ENCODE peak calls at places on chromosomes 16 and 17, in six cellular contexts. X is T follicular helper cell; V is iPS-NIHi11; W is CD8-positive, alpha-beta T cell; E is SHP77 treated with DMSO at 0.1 percent for 48 hours; O is activated T-cell treated with anti-CD3 and anti-CD28 coated beads for 1 hour. J is an unnamed sample.
A peak's percentile ranks its signal among the peaks of the same experiment; 100 is the strongest.

GRCh38 chr16:49499018-49499785 is 125.6 kb downstream of the C16orf78 start:
- DNase-seq in X (no peak), V (no peak), W (no peak), E (no peak), O (no peak), J (no peak)

GRCh38 chr17:312476-313148 is 40.0 kb downstream of the RPH3AL start:
- DNase-seq in X (no peak), V (no peak), W (no peak), E (no peak), O (no peak), J (no peak)

GRCh38 chr17:65797809-65798208 is 236.4 kb upstream of the AXIN2 start:
- DNase-seq in X (no peak), V (peak; percentile 62), W (no peak), E (no peak), O (peak; percentile 13), J (no peak)

GRCh38 chr16:87583453-87584131 is 18.7 kb upstream of the JPH3 start:
- DNase-seq in X (no peak), V (no peak), W (no peak), E (no peak), O (no peak), J (no peak)

GRCh38 chr16:51524555-51525373 is 373.7 kb upstream of the SALL1 start:
- DNase-seq in X (no peak), V (no peak), W (no peak), E (no peak), O (no peak), J (no peak)

GRCh38 chr17:32102172-32102571 is 40.1 kb upstream of the RHOT1 start:
- DNase-seq in X (no peak), V (no peak), W (no peak), E (no peak), O (no peak), J (no peak)

GRCh38 chr17:58156839-58157803 is 8.9 kb downstream of the OR4D1 start:
- DNase-seq in X (peak; percentile 22), V (peak; percentile 80), W (peak; percentile 43), E (no peak), O (peak; percentile 42), J (no peak)

GRCh38 chr16:79334127-79334526 is 266.4 kb downstream of the MAF start:
- DNase-seq in X (peak; percentile 4), V (peak; percentile 71), W (no peak), E (no peak), O (peak; percentile 3), J (no peak)

GRCh38 chr17:28896884-28897768 is at the start of gene FLOT2:
- DNase-seq in X (peak; percentile 58), V (peak; percentile 88), W (peak; percentile 57), E (no peak), O (peak; percentile 56), J (peak; percentile 14)

GRCh38 chr16:30166202-30166902 is 17.1 kb upstream of the CORO1A start:
- DNase-seq in X (no peak), V (no peak), W (no peak), E (no peak), O (no peak), J (no peak)

GRCh38 chr16:89805136-89805905 is 11.1 kb downstream of the FANCA start:
- DNase-seq in X (no peak), V (no peak), W (no peak), E (no peak), O (no peak), J (no peak)

GRCh38 chr17:81428121-81428515 is 32.9 kb downstream of the BAHCC1 start:
- DNase-seq in X (no peak), V (no peak), W (no peak), E (peak; percentile 30), O (no peak), J (no peak)

GRCh38 chr16:87725596-87726235 is 40.1 kb downstream of the KLHDC4 start:
- DNase-seq in X (no peak), V (no peak), W (no peak), E (peak; percentile 48), O (no peak), J (no peak)

GRCh38 chr17:8062807-8063483 is 24.1 kb downstream of the ALOX15B start:
- DNase-seq in X (no peak), V (no peak), W (no peak), E (no peak), O (no peak), J (no peak)

GRCh38 chr16:81688182-81688581 is 90.9 kb upstream of the PLCG2 start:
- DNase-seq in X (no peak), V (no peak), W (no peak), E (no peak), O (no peak), J (no peak)

GRCh38 chr16:81366316-81366932 is 51.7 kb downstream of the GAN start:
- DNase-seq in X (no peak), V (peak; percentile 49), W (no peak), E (no peak), O (no peak), J (no peak)

GRCh38 chr17:31052187-31052889 is 42.4 kb upstream of the NF1 start:
- DNase-seq in X (no peak), V (no peak), W (no peak), E (no peak), O (no peak), J (peak; percentile 88)

GRCh38 chr17:74211141-74211928 is 2.0 kb upstream of the TTYH2 start:
- DNase-seq in X (no peak), V (no peak), W (no peak), E (no peak), O (no peak), J (no peak)

GRCh38 chr17:7786866-7787265 is 47.2 kb upstream of the KDM6B start:
- DNase-seq in X (no peak), V (no peak), W (no peak), E (no peak), O (no peak), J (no peak)

GRCh38 chr16:28110479-28110878 is 47.0 kb upstream of the GSG1L start:
- DNase-seq in X (no peak), V (no peak), W (no peak), E (no peak), O (no peak), J (no peak)

GRCh38 chr17:72151565-72152391 is 31.0 kb downstream of the SOX9 start:
- DNase-seq in X (no peak), V (peak; percentile 74), W (no peak), E (peak; percentile 35), O (no peak), J (peak; percentile 43)